ENCODE peak calls at places on chromosomes 7 and 10, in eight cellular contexts. S is fibroblast of pulmonary artery, L is Peyer's patch, B is AG10803, P is upper lobe of right lung, W is neural progenitor cell, V is BE2C, G is heart right ventricle. M is an unnamed sample.
A peak's percentile ranks its signal among the peaks of the same experiment; 100 is the strongest.

GRCh38 chr7:111763221-111763791 is 201.0 kb upstream of the IMMP2L start:
- DNase-seq in S (peak; percentile 81), L (no peak), B (peak; percentile 66), P (no peak), W (peak; percentile 69), V (peak; percentile 76), G (no peak), M (peak; percentile 75)

GRCh38 chr7:66413379-66414114 is 208.4 kb downstream of the TPST1 start:
- DNase-seq in S (peak; percentile 83), L (peak; percentile 85), B (peak; percentile 37), P (peak; percentile 91), W (peak; percentile 97), V (peak; percentile 96), G (peak; percentile 75), M (peak; percentile 88)

GRCh38 chr7:140197938-140198337 is 21.2 kb upstream of the KDM7A start:
- DNase-seq in S (no peak), L (no peak), B (no peak), P (no peak), W (no peak), V (no peak), G (no peak), M (no peak)

GRCh38 chr7:54687518-54688212 is 71.3 kb downstream of the SEC61G start:
- DNase-seq in S (no peak), L (no peak), B (no peak), P (no peak), W (no peak), V (no peak), G (no peak), M (no peak)

GRCh38 chr10:48678041-48678440 is 6.6 kb upstream of the WDFY4 start:
- DNase-seq in S (no peak), L (no peak), B (no peak), P (no peak), W (no peak), V (no peak), G (no peak), M (no peak)

GRCh38 chr7:108559253-108559652 is 10.3 kb downstream of the THAP5 start:
- DNase-seq in S (no peak), L (no peak), B (no peak), P (no peak), W (no peak), V (no peak), G (no peak), M (no peak)

GRCh38 chr7:66083677-66084076 is 8.1 kb downstream of the ASL start:
- DNase-seq in S (no peak), L (no peak), B (no peak), P (no peak), W (no peak), V (no peak), G (no peak), M (no peak)

GRCh38 chr10:69374931-69375306 is 41.8 kb downstream of the TACR2 start:
- DNase-seq in S (no peak), L (no peak), B (no peak), P (no peak), W (no peak), V (no peak), G (no peak), M (no peak)

GRCh38 chr10:27661511-27662286 is 83.9 kb downstream of the MKX start:
- DNase-seq in S (no peak), L (no peak), B (peak; percentile 20), P (no peak), W (no peak), V (no peak), G (no peak), M (peak; percentile 16)

GRCh38 chr7:141654551-141654950 is 47.4 kb downstream of the DENND11 start:
- DNase-seq in S (peak; percentile 82), L (no peak), B (peak; percentile 63), P (no peak), W (peak; percentile 88), V (peak; percentile 83), G (peak; percentile 73), M (peak; percentile 73)

GRCh38 chr7:115707684-115708341 is 322.8 kb downstream of the TFEC start:
- DNase-seq in S (no peak), L (no peak), B (no peak), P (no peak), W (no peak), V (no peak), G (no peak), M (no peak)

GRCh38 chr10:19803676-19804075 is 12.6 kb upstream of the PLXDC2 start:
- DNase-seq in S (no peak), L (no peak), B (no peak), P (no peak), W (no peak), V (no peak), G (no peak), M (no peak)

GRCh38 chr10:20668985-20669384 is 228.1 kb downstream of the NEBL start:
- DNase-seq in S (no peak), L (no peak), B (no peak), P (no peak), W (no peak), V (no peak), G (no peak), M (no peak)

GRCh38 chr7:44634187-44634838 is 27.9 kb downstream of the OGDH start:
- DNase-seq in S (no peak), L (peak; percentile 74), B (no peak), P (no peak), W (no peak), V (no peak), G (no peak), M (no peak)

GRCh38 chr7:45646996-45647411 is 72.8 kb downstream of the ADCY1 start:
- DNase-seq in S (no peak), L (no peak), B (peak; percentile 13), P (no peak), W (no peak), V (no peak), G (peak; percentile 8), M (no peak)

GRCh38 chr10:130746311-130746710 is 565.2 kb downstream of the TCERG1L start:
- DNase-seq in S (no peak), L (peak; percentile 8), B (no peak), P (peak; percentile 40), W (no peak), V (no peak), G (no peak), M (no peak)

GRCh38 chr7:133672866-133673265 is 420.0 kb downstream of the EXOC4 start:
- DNase-seq in S (no peak), L (no peak), B (no peak), P (no peak), W (no peak), V (no peak), G (no peak), M (no peak)

GRCh38 chr10:30759423-30759822 is 129.9 kb upstream of the LYZL2 start:
- DNase-seq in S (no peak), L (no peak), B (no peak), P (no peak), W (no peak), V (no peak), G (no peak), M (peak; percentile 63)

GRCh38 chr7:100719523-100720319 is 547 bp upstream of the EPO start:
- DNase-seq in S (peak; percentile 36), L (no peak), B (peak; percentile 73), P (no peak), W (no peak), V (no peak), G (no peak), M (peak; percentile 44)
- TF ChIP-seq CTCF in S (peak; percentile 8), L (no peak), B (peak; percentile 73), P (no peak), W (peak; percentile 16), V (peak; percentile 7), G (no peak), M (peak; percentile 62)

GRCh38 chr7:94052398-94053180 is 48.4 kb upstream of the BET1 start:
- DNase-seq in S (no peak), L (no peak), B (peak; percentile 12), P (no peak), W (no peak), V (no peak), G (no peak), M (no peak)

GRCh38 chr7:94047965-94048364 is 43.8 kb upstream of the BET1 start:
- DNase-seq in S (no peak), L (no peak), B (no peak), P (no peak), W (no peak), V (no peak), G (no peak), M (no peak)

GRCh38 chr7:94050046-94050445 is 45.9 kb upstream of the BET1 start:
- DNase-seq in S (no peak), L (no peak), B (no peak), P (no peak), W (no peak), V (no peak), G (no peak), M (no peak)

GRCh38 chr7:94053532-94053931 is 49.4 kb upstream of the BET1 start:
- DNase-seq in S (no peak), L (no peak), B (no peak), P (no peak), W (no peak), V (no peak), G (no peak), M (no peak)

GRCh38 chr7:94049615-94050014 is 45.5 kb upstream of the BET1 start:
- DNase-seq in S (no peak), L (no peak), B (no peak), P (no peak), W (no peak), V (no peak), G (no peak), M (no peak)
- H3K4me3 ChIP-seq in S (no peak overlapping the region), L (no peak overlapping the region), B (no peak overlapping the region), P (no peak overlapping the region), W (no peak overlapping the region), V (no peak overlapping the region), G (no peak overlapping the region), M (no peak overlapping the region)

DNA sequence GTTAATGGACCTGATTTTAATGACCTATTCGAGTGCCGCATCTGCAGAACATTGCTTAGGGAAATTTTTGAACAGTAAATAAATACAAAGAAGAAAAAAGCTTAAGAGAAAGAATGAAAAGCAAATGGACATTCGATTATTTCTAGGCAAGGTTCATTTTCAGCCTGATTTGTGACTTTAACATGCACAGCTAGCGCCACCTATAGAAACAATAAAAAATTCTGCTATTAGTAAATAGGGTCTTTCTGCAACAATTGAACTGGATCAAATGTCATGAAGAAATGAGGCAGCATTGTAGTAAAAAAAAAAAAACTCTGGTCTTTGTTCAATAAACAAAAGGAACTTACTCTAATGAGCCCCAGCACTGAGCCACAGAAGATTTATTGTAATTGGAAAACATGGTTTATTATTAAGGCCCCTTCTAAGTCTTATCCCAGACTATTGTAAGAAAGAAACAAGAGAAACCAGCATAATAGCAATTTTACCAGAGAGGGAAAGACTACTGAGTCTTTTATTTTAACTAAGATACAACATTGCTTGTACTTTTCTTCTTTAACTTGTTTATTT is 41.4 kb upstream of the GHITM start:
- DNase-seq in S (peak; percentile 53), L (no peak), B (peak; percentile 38), P (no peak), W (peak; percentile 63), V (no peak), G (no peak), M (peak; percentile 22)
- TF ChIP-seq CTCF in S (peak; percentile 67), L (peak; percentile 25), B (peak; percentile 67), P (peak; percentile 53), W (peak; percentile 81), V (peak; percentile 69), G (peak; percentile 64), M (peak; percentile 57)

DNA sequence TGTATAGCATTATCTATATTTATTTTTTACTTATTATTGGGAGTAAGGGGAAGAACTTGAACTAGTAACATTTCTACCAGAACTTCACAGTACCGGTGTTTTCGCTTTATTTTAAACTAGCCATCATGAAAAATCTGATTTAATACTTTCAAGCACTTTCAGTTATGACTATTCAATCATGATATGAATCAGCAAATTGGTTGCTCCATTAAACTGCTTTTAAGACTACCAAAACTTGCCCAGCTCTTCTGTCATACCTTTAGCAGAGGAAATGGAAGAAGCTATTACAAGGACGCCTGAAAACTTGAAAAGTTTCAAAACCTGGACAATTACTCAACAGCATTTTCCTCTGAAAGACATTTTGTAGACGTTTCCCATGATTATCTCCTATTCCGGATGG is 2.1 kb downstream of the JAZF1 start:
- DNase-seq in S (no peak), L (no peak), B (no peak), P (no peak), W (no peak), V (no peak), G (no peak), M (no peak)
- H3K4me3 ChIP-seq in S (peak overlapping the region; percentile 75), L (peak overlapping the region; percentile 84), B (peak overlapping the region; percentile 78), P (peak overlapping the region; percentile 67), W (no peak overlapping the region), V (peak overlapping the region; percentile 82), G (peak overlapping the region; percentile 79), M (no peak overlapping the region)

M was measured in astrocyte of the spinal cord.